ENCODE peak calls at places on chromosomes 13 and 19, in four cellular contexts. Z, C, L and I are unnamed samples.

GRCh38 chr13:51621597-51621996 is 37.3 kb downstream of the WDFY2 start:
- DNase-seq in Z (no peak), C (no peak), L (no peak), I (no peak)

GRCh38 chr13:50244355-50244912 is 229.2 kb downstream of the KCNRG start:
- DNase-seq in Z (no peak), C (no peak), L (no peak), I (no peak)

GRCh38 chr13:32045963-32046785 is 14.6 kb downstream of the FRY start:
- DNase-seq in Z (no peak), C (no peak), L (peak), I (no peak)

GRCh38 chr13:113951246-113951999 is 22.5 kb downstream of the C13orf46 start:
- DNase-seq in Z (peak), C (peak), L (peak), I (peak)

GRCh38 chr13:112952759-112953541 is 16.1 kb upstream of the MCF2L start:
- DNase-seq in Z (no peak), C (peak), L (no peak), I (no peak)

GRCh38 chr19:1211494-1212234 is 6.1 kb downstream of the STK11 start:
- DNase-seq in Z (no peak), C (peak), L (no peak), I (no peak)

GRCh38 chr13:104001766-104002165 is 935.5 kb upstream of the SLC10A2 start:
- DNase-seq in Z (no peak), C (no peak), L (no peak), I (no peak)

GRCh38 chr13:113589251-113589960 is 4.9 kb downstream of the TFDP1 start:
- DNase-seq in Z (no peak), C (peak), L (no peak), I (peak)

GRCh38 chr13:70080030-70080429 is 27.6 kb upstream of the ATXN8OS start:
- DNase-seq in Z (no peak), C (no peak), L (no peak), I (no peak)

GRCh38 chr13:92719868-92720267 is 506.7 kb upstream of the GPC6 start:
- DNase-seq in Z (no peak), C (peak), L (no peak), I (no peak)

GRCh38 chr19:14473915-14474578 is 1.1 kb downstream of the PTGER1 start:
- DNase-seq in Z (no peak), C (no peak), L (no peak), I (peak)

GRCh38 chr19:16324384-16325160 is at the start of gene KLF2:
- DNase-seq in Z (peak), C (peak), L (peak), I (peak)

GRCh38 chr19:1748115-1748702 is 5.1 kb upstream of the ONECUT3 start:
- DNase-seq in Z (no peak), C (no peak), L (no peak), I (peak)

GRCh38 chr13:33787051-33787591 is 30.8 kb upstream of the RFC3 start:
- DNase-seq in Z (no peak), C (no peak), L (no peak), I (no peak)

GRCh38 chr13:29569253-29570057 is 26.0 kb downstream of the SLC7A1 start:
- DNase-seq in Z (no peak), C (peak), L (peak), I (no peak)

GRCh38 chr13:111005364-111005763 is 90.5 kb upstream of the ANKRD10 start:
- DNase-seq in Z (no peak), C (no peak), L (no peak), I (no peak)

DNA sequence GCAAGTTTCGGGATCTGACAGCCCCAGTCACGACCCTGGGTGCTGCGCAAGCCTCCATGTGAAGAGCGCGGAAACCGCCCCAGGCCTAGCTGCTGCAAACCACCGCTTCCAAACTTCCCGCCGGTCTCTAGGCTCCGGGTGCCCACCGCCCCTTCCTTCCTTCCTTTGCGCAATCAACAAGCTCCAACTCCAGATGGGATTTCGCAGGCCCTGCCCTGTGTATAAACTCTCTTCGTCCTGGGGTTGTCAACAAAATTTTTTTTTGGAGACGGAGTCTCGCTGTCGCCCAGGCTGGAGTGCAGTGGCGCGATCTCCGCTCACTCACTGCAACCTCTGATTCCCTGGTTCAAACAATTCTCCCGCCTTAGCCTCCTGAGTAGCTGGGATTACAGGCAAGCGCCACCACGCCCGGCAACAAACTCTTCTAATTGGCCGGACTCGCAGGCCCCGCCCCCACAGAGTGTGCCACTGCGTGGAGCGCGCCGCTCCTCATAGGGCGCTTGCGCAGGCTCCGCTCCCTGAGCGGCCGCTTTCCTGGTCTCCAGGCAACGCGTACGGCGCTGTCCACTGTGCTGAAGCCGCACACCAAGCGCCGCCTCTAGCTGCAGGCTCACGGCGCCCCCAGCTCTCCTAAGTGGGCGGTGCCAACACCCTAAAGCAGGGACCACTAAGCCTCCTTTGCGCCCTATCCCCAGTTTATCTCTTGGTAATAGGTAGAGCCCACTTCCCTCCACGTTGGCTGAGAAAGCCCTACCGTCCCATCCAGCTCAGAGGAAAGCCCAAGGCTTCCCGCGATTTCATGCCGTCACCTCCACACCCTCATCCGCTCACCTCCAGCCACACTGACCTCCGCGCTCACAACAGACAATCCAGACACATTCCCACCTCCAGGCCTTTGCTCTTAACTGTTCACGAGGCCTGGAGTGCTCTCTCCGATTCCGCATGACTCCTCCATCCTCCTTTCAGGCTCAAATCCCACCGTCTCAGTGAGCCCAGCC is 5.5 kb upstream of the QTRT1 start:
- DNase-seq in Z (peak), C (peak), L (peak), I (peak)
- TF ChIP-seq CTCF in Z (no peak), C (no peak), L (no peak), I (no peak)

GRCh38 chr19:28574212-28574611 is 638.7 kb downstream of the UQCRFS1 start:
- DNase-seq in Z (no peak), C (peak), L (no peak), I (no peak)
- TF ChIP-seq CTCF in Z (no peak), C (no peak), L (no peak), I (no peak)

DNA sequence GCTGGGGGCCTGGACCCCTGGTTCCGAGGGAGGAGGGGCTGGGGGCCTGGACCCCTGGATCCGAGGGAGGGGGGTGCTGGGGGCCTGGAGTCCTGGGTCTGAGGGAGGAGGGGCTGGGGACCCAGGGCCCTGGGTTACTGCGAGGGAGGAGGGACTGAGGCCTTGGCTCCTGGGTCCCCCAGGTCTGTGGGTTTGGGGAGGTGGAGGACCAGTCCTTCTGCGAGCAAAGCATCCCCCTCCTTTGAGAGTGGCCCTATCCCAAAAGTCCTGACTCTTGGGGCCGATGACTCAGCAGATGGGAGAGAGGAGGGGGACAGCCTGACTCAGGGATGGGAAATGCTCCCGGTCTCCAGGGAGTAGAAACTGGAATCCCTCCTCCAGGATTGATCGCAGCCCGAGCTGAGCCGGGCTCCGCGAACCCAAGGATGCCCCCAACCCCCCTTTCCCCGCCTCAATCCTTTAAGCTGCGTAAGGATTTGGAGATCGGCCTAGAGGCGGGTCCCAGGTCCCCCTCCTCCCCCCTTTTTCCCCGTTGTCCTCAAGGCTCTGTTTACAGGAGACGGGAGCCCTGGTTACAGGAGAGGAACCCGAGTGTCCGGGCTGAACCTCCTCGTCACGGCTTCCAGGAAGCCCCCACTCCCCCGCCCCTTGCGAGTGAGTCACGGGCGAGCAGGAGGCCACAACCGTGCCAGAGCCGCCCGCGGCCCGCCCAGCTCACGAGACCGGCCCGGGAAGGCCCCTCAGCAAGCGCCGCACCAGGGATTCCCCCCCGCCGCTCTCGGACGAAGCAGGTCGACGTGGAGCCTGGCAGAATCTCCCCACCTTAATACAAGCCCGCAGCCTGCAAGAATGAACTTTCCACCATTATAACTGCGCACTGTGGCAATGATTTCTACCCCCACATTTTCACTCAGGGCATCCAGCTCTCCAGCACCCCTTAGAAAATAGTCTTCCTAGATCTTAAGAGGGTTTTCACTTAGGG is 3.0 kb upstream of the ZFP36 start:
- DNase-seq in Z (peak), C (peak), L (peak), I (peak)
- TF ChIP-seq CTCF in Z (no peak), C (no peak), L (no peak), I (no peak)

DNA sequence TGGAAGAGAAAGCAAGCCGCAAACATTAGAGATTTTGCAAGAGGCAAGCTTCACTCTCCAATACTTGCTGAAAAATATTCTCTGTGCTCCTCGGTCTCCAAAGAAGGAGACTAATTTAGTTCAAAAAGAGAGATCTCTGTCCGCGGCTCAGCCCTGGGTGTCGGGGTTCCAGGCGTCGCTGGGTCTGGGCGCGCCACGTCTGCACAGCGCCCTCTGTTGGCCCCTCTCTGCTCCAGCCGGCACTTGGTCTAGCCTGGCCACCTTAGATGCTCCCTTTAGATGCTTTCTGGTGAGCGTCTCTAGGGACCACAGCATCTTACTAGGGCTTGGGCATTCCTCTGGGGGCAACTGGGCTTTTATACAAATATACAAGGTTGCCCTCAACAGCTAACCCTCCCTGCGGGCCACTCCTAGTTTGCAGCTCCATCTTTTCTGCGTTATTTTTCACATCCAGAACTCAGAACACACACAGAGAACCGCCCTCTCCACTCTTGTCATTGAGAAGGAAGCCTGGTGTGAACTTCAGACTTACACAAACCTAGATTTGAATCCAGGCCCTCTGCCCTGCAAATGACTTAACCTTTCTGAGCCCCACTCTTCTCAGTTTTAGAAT is 78.3 kb downstream of the CYSLTR2 start:
- DNase-seq in Z (no peak), C (peak), L (peak), I (peak)
- TF ChIP-seq CTCF in Z (peak), C (peak), L (peak), I (peak)

DNA sequence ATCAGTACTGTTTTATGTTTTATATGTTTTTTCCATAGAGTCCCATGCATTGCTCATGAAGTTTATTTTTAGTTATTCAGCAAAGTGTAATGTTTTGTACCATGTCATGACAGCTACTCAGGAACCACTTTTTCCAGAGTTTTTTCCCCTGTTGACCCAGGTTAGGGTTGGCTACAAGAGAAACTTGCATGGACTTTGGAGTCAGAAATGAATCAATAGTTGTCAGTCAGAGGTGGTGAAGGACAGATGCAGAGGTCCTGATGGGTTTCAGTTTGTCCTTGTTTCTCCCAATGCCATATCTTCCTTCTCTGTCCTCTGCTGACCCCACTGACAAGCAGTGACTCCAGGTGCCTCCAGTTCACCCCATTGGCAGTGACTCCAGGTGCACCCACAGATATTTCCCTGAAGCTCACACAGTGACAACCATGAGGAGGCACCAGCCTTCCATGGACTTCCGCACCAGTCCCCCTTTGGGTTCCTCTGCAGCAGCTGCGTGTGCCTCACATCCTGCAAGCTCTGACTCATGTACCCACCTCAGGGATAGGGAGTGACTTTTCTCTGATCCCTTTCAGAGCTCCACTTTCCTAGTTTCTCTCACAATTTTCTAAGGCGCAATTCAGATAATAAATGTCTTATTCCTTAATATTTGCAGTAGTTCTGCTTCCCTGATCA is 92.1 kb downstream of the AKAP11 start:
- DNase-seq in Z (no peak), C (peak), L (no peak), I (no peak)
- TF ChIP-seq CTCF in Z (no peak), C (no peak), L (no peak), I (no peak)